ENCODE peak calls at places on chromosomes 12 and 14, in eight cellular contexts. J, Q, F, N, W, X, O and P are unnamed samples.

GRCh38 chr12:111313833-111314259 is 55.0 kb downstream of the PHETA1 start:
- DNase-seq in O (peak), Q (peak), F (peak), J (peak), W (peak), N (peak), X (peak), P (peak)

GRCh38 chr14:102501751-102502315 is 7.7 kb downstream of the ANKRD9 start:
- DNase-seq in Q (no peak), O (no peak), N (no peak), F (no peak), J (no peak), X (no peak), W (no peak), P (no peak)

GRCh38 chr14:28759658-28760313 is 6.8 kb upstream of the FOXG1 start:
- DNase-seq in J (no peak), O (no peak), X (no peak), F (no peak), Q (no peak), W (no peak), N (no peak), P (no peak)

GRCh38 chr14:91317381-91318313 is 73.1 kb upstream of the GPR68 start:
- DNase-seq in W (peak), Q (peak), X (peak), F (no peak), N (peak), J (peak), O (peak), P (no peak)

GRCh38 chr14:33997611-33998010 is 46.7 kb upstream of the EGLN3 start:
- DNase-seq in Q (no peak), W (no peak), F (no peak), N (no peak), O (no peak), J (no peak), X (no peak), P (no peak)

GRCh38 chr12:93223440-93224426 is 154.0 kb upstream of the NUDT4 start:
- DNase-seq in O (peak), X (no peak), W (no peak), Q (no peak), N (no peak), F (no peak), J (no peak), P (no peak)

GRCh38 chr12:19496249-19497208 is 57.2 kb downstream of the AEBP2 start:
- DNase-seq in F (no peak), W (no peak), Q (no peak), J (no peak), O (no peak), N (no peak), X (no peak), P (no peak)

GRCh38 chr12:64943686-64944085 is 119.2 kb downstream of the TBC1D30 start:
- DNase-seq in W (no peak), O (no peak), J (no peak), F (no peak), X (no peak), Q (no peak), N (no peak), P (no peak)

GRCh38 chr12:58443273-58443980 is 476.9 kb downstream of the LRIG3 start:
- DNase-seq in O (no peak), Q (no peak), F (peak), X (no peak), J (peak), W (peak), N (no peak), P (no peak)

GRCh38 chr14:51246032-51246431 is 6.0 kb downstream of the TMX1 start:
- DNase-seq in O (no peak), J (no peak), F (no peak), Q (no peak), N (no peak), W (no peak), X (no peak), P (no peak)

GRCh38 chr12:116324684-116325664 is 47.5 kb upstream of the MED13L start:
- DNase-seq in J (no peak), N (no peak), Q (no peak), F (no peak), W (no peak), O (no peak), X (no peak), P (no peak)

DNA sequence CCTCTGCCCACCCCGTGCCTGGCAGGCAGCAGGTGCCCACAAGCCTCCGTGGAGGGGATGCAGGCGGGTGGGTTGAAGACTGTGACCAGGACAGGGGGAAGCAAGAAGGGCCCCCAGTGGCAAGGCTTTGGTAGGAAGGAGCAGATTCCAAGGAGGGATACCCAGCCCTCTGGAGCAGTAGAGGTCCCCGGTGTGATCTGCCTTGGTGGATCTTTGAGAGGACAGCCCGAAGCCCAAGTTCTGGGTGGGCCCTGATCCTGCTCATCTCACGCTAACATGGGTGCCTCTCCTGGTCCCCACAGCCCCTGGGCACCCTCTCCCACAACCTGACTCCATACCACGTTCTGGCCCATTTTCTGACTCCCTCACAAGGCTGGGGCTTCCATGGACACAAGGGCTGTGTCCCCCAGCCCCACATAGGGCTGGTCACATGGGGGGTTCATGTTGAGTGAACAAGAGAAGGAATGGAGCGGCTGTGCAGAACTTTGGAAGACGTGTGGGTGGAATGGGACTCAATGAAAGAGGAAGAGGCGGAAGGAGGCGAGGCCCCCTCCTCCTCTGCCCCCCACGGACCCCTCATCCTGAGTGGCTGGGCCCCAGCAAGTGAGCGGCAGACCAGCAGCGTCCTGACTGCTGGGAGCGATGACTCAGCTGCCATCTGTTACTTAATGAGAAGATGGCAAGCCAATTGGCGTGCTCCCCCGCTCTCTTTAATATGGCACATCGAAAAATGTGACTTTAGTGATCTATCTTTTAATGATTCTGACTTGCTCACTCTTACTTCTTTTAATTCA is 77.0 kb upstream of the BCL11B start:
- DNase-seq in J (no peak), N (peak), W (no peak), Q (peak), X (no peak), F (no peak), O (no peak), P (no peak)
- TF ChIP-seq POLR2A in J (no peak), N (no peak), W (no peak), Q (no peak), X (no peak), F (no peak), O (no peak), P (no peak)

GRCh38 chr12:6967548-6968100 is 2.8 kb downstream of the PHB2 start:
- DNase-seq in W (no peak), Q (no peak), J (no peak), F (no peak), X (no peak), N (no peak), O (no peak), P (no peak)

GRCh38 chr12:6968426-6968825 is 2.0 kb downstream of the PHB2 start:
- DNase-seq in X (no peak), O (no peak), F (no peak), W (no peak), Q (no peak), J (no peak), N (no peak), P (no peak)

GRCh38 chr12:6974180-6974579 is 3.5 kb downstream of the EMG1 start:
- DNase-seq in N (no peak), J (no peak), O (no peak), X (no peak), Q (no peak), F (no peak), W (no peak), P (no peak)

GRCh38 chr12:6966351-6966750 is 4.1 kb downstream of the PHB2 start:
- DNase-seq in J (no peak), O (no peak), X (no peak), N (no peak), W (no peak), Q (no peak), F (no peak), P (no peak)

GRCh38 chr12:6970096-6970527 is 352 bp downstream of the PHB2 start:
- DNase-seq in W (no peak), J (peak), Q (no peak), N (peak), O (no peak), X (no peak), F (no peak), P (no peak)
- TF ChIP-seq POLR2A in W (no peak), J (no peak), Q (no peak), N (no peak), O (no peak), X (no peak), F (no peak), P (no peak)

GRCh38 chr12:54432815-54433164 is 13.7 kb upstream of the ITGA5 start:
- DNase-seq in J (no peak), W (no peak), F (no peak), Q (no peak), O (no peak), N (no peak), X (no peak), P (no peak)
- TF ChIP-seq POLR2A in J (no peak), W (no peak), F (no peak), Q (no peak), O (no peak), N (no peak), X (no peak), P (no peak)

GRCh38 chr14:75143761-75144527 is 17.1 kb upstream of the NEK9 start:
- DNase-seq in F (no peak), Q (no peak), J (no peak), W (no peak), N (no peak), X (no peak), O (no peak), P (no peak)

GRCh38 chr14:75150150-75150549 is 23.3 kb upstream of the NEK9 start:
- DNase-seq in O (peak), N (no peak), W (no peak), X (peak), Q (no peak), J (no peak), F (no peak), P (no peak)

GRCh38 chr14:75142494-75142893 is 15.6 kb upstream of the NEK9 start:
- DNase-seq in F (no peak), Q (no peak), X (no peak), J (no peak), N (no peak), W (no peak), O (no peak), P (no peak)

GRCh38 chr14:75144944-75145343 is 18.1 kb upstream of the NEK9 start:
- DNase-seq in W (peak), J (peak), X (peak), F (no peak), N (no peak), Q (no peak), O (peak), P (no peak)

DNA sequence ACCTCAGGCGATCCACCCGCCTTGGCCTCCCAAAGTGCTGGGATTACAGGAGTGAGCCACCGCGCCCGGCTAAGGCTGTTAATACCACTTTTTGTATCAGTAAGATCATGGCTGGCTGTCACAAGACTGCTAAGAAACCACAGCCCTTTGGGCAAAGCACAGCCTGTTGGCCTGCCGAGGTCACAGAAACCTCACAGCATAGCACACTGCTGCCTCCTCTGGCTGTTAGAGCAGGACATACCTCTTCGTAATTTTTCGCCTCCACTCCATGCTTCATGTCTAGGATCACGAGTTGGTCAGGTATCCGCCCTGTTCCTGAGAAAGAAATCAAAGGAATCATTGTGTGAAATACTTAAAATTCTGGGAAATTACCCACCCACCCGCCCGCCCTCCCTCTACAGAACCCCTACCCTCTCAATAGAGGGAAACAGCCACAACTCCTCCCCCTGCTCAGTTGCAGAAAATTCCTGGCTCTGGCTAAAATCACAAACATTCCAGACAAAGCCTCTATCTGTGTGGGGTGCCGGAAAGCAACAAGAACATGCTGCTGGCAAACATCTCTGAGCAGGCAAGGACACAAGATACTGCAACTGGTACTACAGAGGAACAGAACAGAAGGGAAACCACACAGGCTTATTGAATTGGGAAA is 20.7 kb upstream of the NEK9 start:
- DNase-seq in W (peak), X (peak), J (peak), Q (peak), N (peak), O (peak), F (no peak), P (no peak)
- TF ChIP-seq POLR2A in W (no peak), X (no peak), J (no peak), Q (no peak), N (peak), O (peak), F (no peak), P (no peak)

GRCh38 chr14:37593496-37594237 is 1.4 kb downstream of the FOXA1 start:
- DNase-seq in W (no peak), F (no peak), Q (no peak), X (no peak), N (no peak), O (no peak), J (no peak), P (no peak)

GRCh38 chr14:37596790-37597189 is 1.4 kb downstream of the TTC6 start:
- DNase-seq in N (no peak), X (no peak), O (no peak), Q (no peak), F (no peak), W (no peak), J (no peak), P (no peak)

GRCh38 chr14:37595809-37596595 is 573 bp downstream of the TTC6 start:
- DNase-seq in F (peak), J (no peak), X (no peak), O (no peak), Q (no peak), W (peak), N (peak), P (no peak)

GRCh38 chr14:37594238-37594915 is 672 bp downstream of the FOXA1 start:
- DNase-seq in X (no peak), Q (no peak), N (peak), O (peak), F (peak), J (peak), W (peak), P (peak)

DNA sequence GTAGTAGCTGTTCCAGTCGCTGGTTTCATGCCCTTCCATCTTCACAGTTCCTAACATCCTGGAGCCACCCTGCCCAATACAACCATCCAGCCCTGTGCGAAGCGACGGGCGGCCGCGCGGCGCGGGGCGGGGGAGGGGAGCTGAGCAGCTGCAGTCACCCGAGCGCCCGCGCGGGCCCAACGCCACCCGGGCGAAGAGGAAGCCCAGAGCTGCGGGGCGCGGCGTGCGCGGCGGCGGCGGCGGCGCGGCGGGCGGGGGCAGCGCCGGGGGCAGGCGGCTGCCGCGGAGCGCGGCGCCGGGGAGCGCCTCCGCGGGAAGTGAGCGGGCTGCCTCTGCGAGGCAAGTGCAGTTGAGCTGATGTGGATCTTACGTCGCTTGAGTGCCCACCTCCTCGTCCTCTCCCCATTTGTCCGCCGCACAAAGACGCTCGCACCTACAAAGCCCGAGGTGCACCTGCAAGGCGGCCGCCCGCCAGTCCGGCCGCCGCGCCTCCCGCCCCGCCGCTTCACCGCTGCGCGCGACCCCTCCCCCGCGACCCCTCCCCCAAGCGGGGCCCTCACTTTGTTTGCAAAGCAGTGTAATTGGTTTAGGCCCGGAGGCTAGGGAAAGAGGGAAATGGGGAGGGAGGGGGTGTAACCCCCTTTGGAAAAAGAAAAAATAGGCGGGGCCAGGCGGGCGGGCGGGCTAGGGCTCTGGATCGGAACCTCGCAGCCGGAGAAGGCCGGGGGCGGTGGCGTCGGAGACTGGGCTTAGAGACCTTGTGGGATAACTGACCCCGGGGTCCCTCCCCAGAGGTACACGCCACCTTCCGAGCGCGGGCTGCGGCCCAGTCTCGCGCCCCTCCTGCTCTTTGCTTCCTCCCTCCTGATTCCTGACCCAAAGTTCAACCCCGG is at the start of the genes FOXA1 and TTC6:
- DNase-seq in O (no peak), X (no peak), W (peak), J (peak), N (peak), Q (no peak), F (peak), P (peak)
- TF ChIP-seq POLR2A in O (no peak), X (no peak), W (peak), J (no peak), N (no peak), Q (no peak), F (no peak), P (no peak)

GRCh38 chr14:105852378-105853088 is 326.1 kb downstream of the TMEM121 start:
- DNase-seq in F (no peak), N (peak), Q (no peak), O (no peak), W (peak), J (peak), X (no peak), P (no peak)
- TF ChIP-seq POLR2A in F (no peak), N (no peak), Q (no peak), O (no peak), W (no peak), J (no peak), X (no peak), P (no peak)

GRCh38 chr12:45730116-45730841 is 773 bp downstream of the ARID2 start:
- DNase-seq in F (no peak), O (peak), J (peak), N (peak), Q (peak), X (peak), W (peak), P (peak)
- TF ChIP-seq POLR2A in F (no peak), O (no peak), J (no peak), N (no peak), Q (no peak), X (no peak), W (no peak), P (no peak)

GRCh38 chr12:53500776-53501614 is at the start of gene TARBP2:
- DNase-seq in N (peak), Q (peak), W (peak), F (peak), O (peak), X (peak), J (peak), P (peak)
- TF ChIP-seq POLR2A in N (peak), Q (peak), W (peak), F (peak), O (peak), X (no peak), J (no peak), P (peak)